ENCODE peak calls at places on chromosomes 7 and 10, in ten cellular contexts. X is uterus, W is mesothelial cell of epicardium, M is astrocyte of the cerebellum, Z is WTC11, I is HCT116, V is AG09319, K is MM.1S, S is Calu3, T is GM10248. G is an unnamed sample.

GRCh38 chr7:67863911-67864310 is 867.3 kb downstream of the TYW1 start:
- DNase-seq in X (no peak), W (no peak), M (no peak), Z (no peak), I (no peak), V (no peak), K (no peak), S (no peak), T (no peak), G (no peak)

GRCh38 chr7:105932835-105933477 is 30.1 kb upstream of the CDHR3 start:
- DNase-seq in X (no peak), W (no peak), M (peak), Z (peak), I (no peak), V (peak), K (no peak), S (no peak), T (no peak), G (no peak)

GRCh38 chr10:132355754-132356153 is 23.8 kb downstream of the LRRC27 start:
- DNase-seq in X (no peak), W (no peak), M (no peak), Z (no peak), I (no peak), V (no peak), K (no peak), S (no peak), T (no peak), G (no peak)

GRCh38 chr7:139683137-139683871 is 94.5 kb downstream of the HIPK2 start:
- DNase-seq in X (no peak), W (no peak), M (peak), Z (no peak), I (no peak), V (no peak), K (no peak), S (no peak), T (no peak), G (no peak)

GRCh38 chr7:1024331-1024761 is 20.0 kb upstream of the GPR146 start:
- DNase-seq in X (no peak), W (no peak), M (no peak), Z (no peak), I (no peak), V (no peak), K (peak), S (no peak), T (peak), G (no peak)

GRCh38 chr7:94972296-94972695 is 64.9 kb downstream of the PPP1R9A start:
- DNase-seq in X (no peak), W (no peak), M (peak), Z (no peak), I (no peak), V (no peak), K (no peak), S (peak), T (no peak), G (no peak)

GRCh38 chr7:15703732-15704131 is 17.2 kb upstream of the MEOX2 start:
- DNase-seq in X (no peak), W (no peak), M (no peak), Z (no peak), I (no peak), V (no peak), K (no peak), S (no peak), T (no peak), G (no peak)

GRCh38 chr7:2313450-2314208 is 612 bp downstream of the SNX8 start:
- DNase-seq in X (no peak), W (peak), M (no peak), Z (no peak), I (no peak), V (no peak), K (no peak), S (peak), T (no peak), G (no peak)

GRCh38 chr10:10872035-10872673 is 145.5 kb upstream of the CELF2 start:
- DNase-seq in X (peak), W (no peak), M (peak), Z (no peak), I (no peak), V (peak), K (no peak), S (no peak), T (no peak), G (no peak)

GRCh38 chr10:6037422-6037821 is 24.7 kb downstream of the IL2RA start:
- DNase-seq in X (no peak), W (no peak), M (no peak), Z (no peak), I (no peak), V (no peak), K (no peak), S (no peak), T (no peak), G (no peak)

GRCh38 chr10:122044045-122044661 is 55.2 kb downstream of the TACC2 start:
- DNase-seq in X (peak), W (no peak), M (no peak), Z (no peak), I (no peak), V (no peak), K (no peak), S (no peak), T (no peak), G (peak)

GRCh38 chr10:126227762-126228134 is 160.5 kb downstream of the ADAM12 start:
- DNase-seq in X (no peak), W (no peak), M (no peak), Z (no peak), I (no peak), V (no peak), K (no peak), S (no peak), T (no peak), G (no peak)

GRCh38 chr10:50431118-50431517 is 179.8 kb upstream of the ASAH2 start:
- DNase-seq in X (no peak), W (no peak), M (no peak), Z (no peak), I (no peak), V (peak), K (no peak), S (no peak), T (no peak), G (no peak)

GRCh38 chr7:24290004-24290641 is 6.1 kb downstream of the NPY start:
- DNase-seq in X (no peak), W (no peak), M (no peak), Z (peak), I (peak), V (no peak), K (peak), S (peak), T (peak), G (peak)

GRCh38 chr10:94225589-94225988 is 137.2 kb downstream of the NOC3L start:
- DNase-seq in X (no peak), W (no peak), M (no peak), Z (peak), I (no peak), V (no peak), K (no peak), S (no peak), T (no peak), G (no peak)
- TF ChIP-seq CTCF in X (peak), W (no peak), M (no peak), Z (no peak), I (peak), V (no peak), K (no peak), S (no peak), T (no peak), G (no peak)

GRCh38 chr10:81013771-81014170 is 476.1 kb downstream of the SH2D4B start:
- DNase-seq in X (no peak), W (no peak), M (no peak), Z (no peak), I (no peak), V (no peak), K (no peak), S (no peak), T (no peak), G (no peak)

GRCh38 chr10:81021428-81022129 is 483.9 kb downstream of the SH2D4B start:
- DNase-seq in X (no peak), W (no peak), M (no peak), Z (no peak), I (no peak), V (no peak), K (no peak), S (no peak), T (no peak), G (no peak)

GRCh38 chr10:81018898-81019890 is 481.5 kb downstream of the SH2D4B start:
- DNase-seq in X (no peak), W (no peak), M (peak), Z (peak), I (peak), V (peak), K (peak), S (peak), T (peak), G (peak)
- TF ChIP-seq CTCF in X (peak), W (peak), M (peak), Z (peak), I (peak), V (peak), K (peak), S (peak), T (peak), G (peak)

GRCh38 chr10:110020265-110020664 is 12.5 kb downstream of the ADD3 start:
- DNase-seq in X (no peak), W (no peak), M (no peak), Z (no peak), I (no peak), V (no peak), K (no peak), S (no peak), T (no peak), G (no peak)

GRCh38 chr10:110013615-110014293 is 6.0 kb downstream of the ADD3 start:
- DNase-seq in X (no peak), W (no peak), M (no peak), Z (no peak), I (no peak), V (no peak), K (no peak), S (peak), T (no peak), G (no peak)

GRCh38 chr10:110016957-110017514 is 9.3 kb downstream of the ADD3 start:
- DNase-seq in X (no peak), W (no peak), M (no peak), Z (no peak), I (no peak), V (no peak), K (no peak), S (no peak), T (no peak), G (no peak)

GRCh38 chr10:110017940-110018339 is 10.2 kb downstream of the ADD3 start:
- DNase-seq in X (no peak), W (no peak), M (no peak), Z (no peak), I (no peak), V (no peak), K (no peak), S (no peak), T (no peak), G (no peak)

GRCh38 chr10:110016037-110016436 is 8.3 kb downstream of the ADD3 start:
- DNase-seq in X (no peak), W (no peak), M (no peak), Z (no peak), I (no peak), V (no peak), K (no peak), S (no peak), T (no peak), G (no peak)
- TF ChIP-seq CTCF in X (peak), W (no peak), M (peak), Z (no peak), I (peak), V (peak), K (no peak), S (no peak), T (peak), G (no peak)

GRCh38 chr10:110203500-110204455 is 3.6 kb upstream of the MXI1 start:
- DNase-seq in X (no peak), W (no peak), M (no peak), Z (no peak), I (no peak), V (no peak), K (no peak), S (no peak), T (no peak), G (no peak)

GRCh38 chr10:110205051-110205675 is 2.2 kb upstream of the MXI1 start:
- DNase-seq in X (no peak), W (no peak), M (no peak), Z (no peak), I (no peak), V (no peak), K (no peak), S (no peak), T (no peak), G (no peak)

DNA sequence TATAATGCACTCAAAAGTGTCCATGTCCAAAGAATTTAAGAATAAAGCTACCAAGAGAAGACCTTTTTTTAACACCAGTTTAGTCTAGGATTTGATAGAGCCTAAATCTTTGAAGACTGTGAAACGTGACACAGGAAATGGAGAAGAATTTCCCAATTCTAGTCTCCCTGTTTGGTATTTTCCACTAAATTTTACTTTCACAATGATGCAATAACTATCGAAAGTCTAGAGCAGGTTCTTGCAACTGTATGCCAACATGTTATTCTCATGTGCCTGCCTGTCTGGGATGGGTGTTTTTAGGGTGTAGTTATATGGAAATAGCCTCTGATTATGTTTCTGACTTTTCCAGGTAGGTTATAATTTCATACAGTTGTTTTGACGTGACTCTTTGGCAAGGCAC is 6.9 kb upstream of the MXI1 start:
- DNase-seq in X (no peak), W (no peak), M (no peak), Z (no peak), I (no peak), V (no peak), K (no peak), S (no peak), T (no peak), G (no peak)
- TF ChIP-seq CTCF in X (no peak), W (no peak), M (no peak), Z (no peak), I (no peak), V (no peak), K (no peak), S (no peak), T (no peak), G (no peak)